ENCODE peak calls at places on chromosomes 13 and 19, in four cellular contexts. F, Z, U and P are unnamed samples.

GRCh38 chr19:8988204-8988603 is 22.0 kb downstream of the MUC16 start:
- DNase-seq in F (no peak), Z (no peak), U (no peak), P (no peak)

GRCh38 chr19:42401365-42402303 is 11.5 kb upstream of the CNFN start:
- DNase-seq in Z (peak), U (peak), F (peak), P (peak)

GRCh38 chr13:23671902-23672301 is 101.7 kb downstream of the TNFRSF19 start:
- DNase-seq in Z (no peak), U (no peak), F (no peak), P (no peak)

GRCh38 chr13:113562085-113562749 is 22.3 kb upstream of the TFDP1 start:
- DNase-seq in Z (no peak), U (peak), F (peak), P (peak)

GRCh38 chr19:12720851-12721655 is 2.7 kb downstream of the TNPO2 start:
- DNase-seq in U (no peak), F (no peak), Z (peak), P (no peak)

GRCh38 chr13:76758738-76759137 is 127.5 kb downstream of the KCTD12 start:
- DNase-seq in Z (no peak), U (no peak), F (no peak), P (no peak)

GRCh38 chr19:511101-511841 is 4.0 kb downstream of the TPGS1 start:
- DNase-seq in U (peak), Z (peak), F (no peak), P (peak)

GRCh38 chr13:26742691-26743358 is 17.8 kb downstream of the GPR12 start:
- DNase-seq in F (no peak), Z (no peak), U (no peak), P (no peak)

GRCh38 chr13:71320452-71320851 is 546.6 kb downstream of the DACH1 start:
- DNase-seq in U (no peak), Z (no peak), F (peak), P (no peak)

GRCh38 chr13:20960663-20961309 is 58.2 kb upstream of the XPO4 start:
- DNase-seq in U (no peak), F (no peak), Z (no peak), P (no peak)

GRCh38 chr13:38767506-38768265 is 80.8 kb downstream of the FREM2 start:
- DNase-seq in Z (no peak), U (no peak), F (no peak), P (no peak)

GRCh38 chr13:32838985-32839384 is 177.2 kb upstream of the KL start:
- DNase-seq in F (no peak), U (no peak), Z (no peak), P (peak)

GRCh38 chr19:307793-308420 is 16.7 kb upstream of the PLPP2 start:
- DNase-seq in U (no peak), F (no peak), Z (no peak), P (peak)

GRCh38 chr19:38277549-38277948 is 13.2 kb downstream of the SPINT2 start:
- DNase-seq in U (no peak), F (no peak), Z (no peak), P (no peak)

GRCh38 chr13:50914301-50914700 is 4.7 kb downstream of the RNASEH2B start:
- DNase-seq in F (no peak), U (no peak), Z (no peak), P (no peak)

GRCh38 chr13:74871671-74872070 is 610.3 kb downstream of the TBC1D4 start:
- DNase-seq in Z (no peak), F (no peak), U (no peak), P (no peak)

GRCh38 chr13:24851546-24851945 is 87.6 kb downstream of the RNF17 start:
- DNase-seq in F (no peak), Z (no peak), U (no peak), P (no peak)

GRCh38 chr19:33486936-33487793 is 34.4 kb downstream of the PEPD start:
- DNase-seq in Z (no peak), F (no peak), U (no peak), P (no peak)